ENCODE peak calls at places on chromosomes 6 and 20, in six cellular contexts. One of them, this sample, is unnamed.

GRCh38 chr6:131043902-131044447 is 19.1 kb downstream of the EPB41L2 start:
- DNase-seq in GM12878: no peak
- DNase-seq in lower lobe of right lung: no peak
- DNase-seq in left lung: no peak
- DNase-seq in heart right ventricle: no peak
- DNase-seq in pancreas: no peak
- DNase-seq in this sample: no peak

GRCh38 chr6:89117285-89118108 is at the start of gene SRSF12:
- DNase-seq in heart right ventricle: peak
- DNase-seq in pancreas: peak
- DNase-seq in GM12878: no peak
- DNase-seq in left lung: peak
- DNase-seq in lower lobe of right lung: peak
- DNase-seq in this sample: no peak

GRCh38 chr6:115393821-115394220 is 666.9 kb downstream of the FRK start:
- DNase-seq in lower lobe of right lung: peak
- DNase-seq in pancreas: no peak
- DNase-seq in heart right ventricle: no peak
- DNase-seq in left lung: peak
- DNase-seq in GM12878: no peak
- DNase-seq in this sample: no peak

GRCh38 chr6:83429857-83430605 is 820 bp downstream of the ME1 start:
- DNase-seq in GM12878: no peak
- DNase-seq in left lung: no peak
- DNase-seq in pancreas: peak
- DNase-seq in lower lobe of right lung: peak
- DNase-seq in heart right ventricle: no peak
- DNase-seq in this sample: peak

GRCh38 chr6:56490994-56491393 is 151.7 kb downstream of the DST start:
- DNase-seq in heart right ventricle: no peak
- DNase-seq in GM12878: no peak
- DNase-seq in left lung: no peak
- DNase-seq in lower lobe of right lung: no peak
- DNase-seq in pancreas: no peak
- DNase-seq in this sample: no peak

GRCh38 chr6:125377621-125378020 is 75.9 kb upstream of the HDDC2 start:
- DNase-seq in left lung: no peak
- DNase-seq in pancreas: no peak
- DNase-seq in lower lobe of right lung: no peak
- DNase-seq in GM12878: no peak
- DNase-seq in heart right ventricle: no peak
- DNase-seq in this sample: no peak

GRCh38 chr6:3157151-3157933 is at the start of gene TUBB2A:
- DNase-seq in left lung: peak
- DNase-seq in GM12878: no peak
- DNase-seq in heart right ventricle: peak
- DNase-seq in lower lobe of right lung: peak
- DNase-seq in pancreas: peak
- DNase-seq in this sample: peak

GRCh38 chr6:154984146-154984545 is 11.0 kb upstream of the TIAM2 start:
- DNase-seq in pancreas: no peak
- DNase-seq in lower lobe of right lung: no peak
- DNase-seq in heart right ventricle: no peak
- DNase-seq in GM12878: no peak
- DNase-seq in left lung: no peak
- DNase-seq in this sample: no peak

GRCh38 chr6:98831057-98832031 is 3.0 kb upstream of the POU3F2 start:
- DNase-seq in left lung: peak
- DNase-seq in pancreas: no peak
- DNase-seq in GM12878: no peak
- DNase-seq in heart right ventricle: no peak
- DNase-seq in lower lobe of right lung: no peak
- DNase-seq in this sample: no peak

GRCh38 chr6:46998436-46999017 is 43.6 kb downstream of the ADGRF1 start:
- DNase-seq in heart right ventricle: no peak
- DNase-seq in lower lobe of right lung: no peak
- DNase-seq in GM12878: no peak
- DNase-seq in left lung: no peak
- DNase-seq in pancreas: no peak
- DNase-seq in this sample: no peak

GRCh38 chr6:3653528-3654070 is 97.9 kb downstream of the PXDC1 start:
- DNase-seq in GM12878: no peak
- DNase-seq in left lung: no peak
- DNase-seq in pancreas: no peak
- DNase-seq in lower lobe of right lung: no peak
- DNase-seq in heart right ventricle: no peak
- DNase-seq in this sample: no peak

GRCh38 chr6:2793491-2794151 is 28.4 kb downstream of the WRNIP1 start:
- DNase-seq in left lung: peak
- DNase-seq in GM12878: no peak
- DNase-seq in lower lobe of right lung: peak
- DNase-seq in heart right ventricle: no peak
- DNase-seq in pancreas: no peak
- DNase-seq in this sample: no peak

GRCh38 chr6:105374010-105374420 is 28.9 kb downstream of the PREP start:
- DNase-seq in lower lobe of right lung: peak
- DNase-seq in left lung: no peak
- DNase-seq in GM12878: no peak
- DNase-seq in pancreas: no peak
- DNase-seq in heart right ventricle: no peak
- DNase-seq in this sample: no peak

GRCh38 chr6:12393100-12393499 is 102.9 kb downstream of the EDN1 start:
- DNase-seq in left lung: no peak
- DNase-seq in lower lobe of right lung: no peak
- DNase-seq in heart right ventricle: no peak
- DNase-seq in GM12878: no peak
- DNase-seq in pancreas: no peak
- DNase-seq in this sample: no peak

GRCh38 chr6:44800171-44800671 is 412.7 kb downstream of the CDC5L start:
- DNase-seq in lower lobe of right lung: no peak
- DNase-seq in pancreas: peak
- DNase-seq in GM12878: no peak
- DNase-seq in heart right ventricle: no peak
- DNase-seq in left lung: no peak
- DNase-seq in this sample: no peak

GRCh38 chr6:15088904-15089568 is 156.8 kb upstream of the JARID2 start:
- DNase-seq in GM12878: no peak
- DNase-seq in lower lobe of right lung: no peak
- DNase-seq in pancreas: no peak
- DNase-seq in left lung: no peak
- DNase-seq in heart right ventricle: no peak
- DNase-seq in this sample: no peak

GRCh38 chr6:123529843-123530242 is 106.9 kb downstream of the TRDN start:
- DNase-seq in lower lobe of right lung: no peak
- DNase-seq in GM12878: no peak
- DNase-seq in pancreas: no peak
- DNase-seq in left lung: no peak
- DNase-seq in heart right ventricle: no peak
- DNase-seq in this sample: no peak

GRCh38 chr6:8905647-8906231 is 470.4 kb upstream of the SLC35B3 start:
- DNase-seq in pancreas: peak
- DNase-seq in heart right ventricle: no peak
- DNase-seq in GM12878: no peak
- DNase-seq in lower lobe of right lung: no peak
- DNase-seq in left lung: no peak
- DNase-seq in this sample: no peak

GRCh38 chr6:135054238-135054574 is 416 bp downstream of the HBS1L start:
- DNase-seq in heart right ventricle: no peak
- DNase-seq in lower lobe of right lung: no peak
- DNase-seq in left lung: no peak
- DNase-seq in pancreas: no peak
- DNase-seq in GM12878: no peak
- DNase-seq in this sample: no peak
- H3K27ac ChIP-seq in heart right ventricle: peak
- H3K27ac ChIP-seq in lower lobe of right lung: peak
- H3K27ac ChIP-seq in left lung: peak
- H3K27ac ChIP-seq in pancreas: peak
- H3K27ac ChIP-seq in GM12878: peak
- H3K27ac ChIP-seq in this sample: peak

DNA sequence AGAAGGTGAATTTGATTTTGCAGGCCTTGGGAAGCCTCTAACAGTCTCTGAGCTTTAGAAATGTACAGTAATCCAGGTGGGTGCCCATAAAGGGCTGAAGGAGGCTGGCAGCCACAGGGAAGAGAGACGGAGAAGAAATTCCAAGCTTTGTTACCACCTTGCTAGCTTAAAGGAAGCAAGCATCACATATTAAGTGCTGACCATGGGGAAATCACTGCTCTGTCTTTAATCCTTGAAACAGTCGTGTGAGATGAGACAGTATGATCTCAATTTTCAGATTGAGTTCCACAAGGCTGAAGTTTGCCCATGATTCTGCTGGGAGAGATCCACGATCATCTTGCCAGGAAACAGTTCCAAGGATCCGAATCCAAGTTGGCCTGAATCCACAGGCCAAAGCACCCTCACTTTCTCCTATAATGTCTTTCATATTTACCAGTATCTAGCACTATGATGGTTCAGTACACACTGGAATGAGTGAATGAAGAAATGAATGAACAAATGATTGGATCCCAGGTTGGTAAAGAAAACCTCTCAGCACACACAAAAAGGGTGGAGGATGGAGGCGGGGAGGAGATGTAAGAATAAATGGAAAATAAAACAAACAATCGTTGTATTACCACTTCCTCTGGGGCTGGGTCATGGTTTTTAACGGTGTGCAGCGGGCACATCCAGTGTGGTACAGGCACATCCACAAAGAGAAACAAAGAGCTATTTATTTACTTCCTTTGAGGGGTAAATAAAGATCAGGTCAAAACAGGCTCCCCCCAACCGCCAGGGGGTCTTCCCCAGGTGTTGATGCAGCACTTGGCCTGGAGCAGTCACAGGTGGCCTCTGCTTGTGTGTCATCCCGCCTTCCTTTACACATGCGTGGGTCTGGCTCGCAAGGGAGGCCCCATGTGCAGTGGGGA is 28.2 kb upstream of the TAF8 start:
- DNase-seq in GM12878: no peak
- DNase-seq in lower lobe of right lung: no peak
- DNase-seq in pancreas: no peak
- DNase-seq in heart right ventricle: no peak
- DNase-seq in left lung: no peak
- DNase-seq in this sample: no peak
- TF ChIP-seq CTCF in GM12878: no peak
- TF ChIP-seq CTCF in lower lobe of right lung: no peak
- TF ChIP-seq CTCF in pancreas: no peak
- TF ChIP-seq CTCF in heart right ventricle: no peak
- TF ChIP-seq CTCF in left lung: no peak
- TF ChIP-seq CTCF in this sample: no peak

DNA sequence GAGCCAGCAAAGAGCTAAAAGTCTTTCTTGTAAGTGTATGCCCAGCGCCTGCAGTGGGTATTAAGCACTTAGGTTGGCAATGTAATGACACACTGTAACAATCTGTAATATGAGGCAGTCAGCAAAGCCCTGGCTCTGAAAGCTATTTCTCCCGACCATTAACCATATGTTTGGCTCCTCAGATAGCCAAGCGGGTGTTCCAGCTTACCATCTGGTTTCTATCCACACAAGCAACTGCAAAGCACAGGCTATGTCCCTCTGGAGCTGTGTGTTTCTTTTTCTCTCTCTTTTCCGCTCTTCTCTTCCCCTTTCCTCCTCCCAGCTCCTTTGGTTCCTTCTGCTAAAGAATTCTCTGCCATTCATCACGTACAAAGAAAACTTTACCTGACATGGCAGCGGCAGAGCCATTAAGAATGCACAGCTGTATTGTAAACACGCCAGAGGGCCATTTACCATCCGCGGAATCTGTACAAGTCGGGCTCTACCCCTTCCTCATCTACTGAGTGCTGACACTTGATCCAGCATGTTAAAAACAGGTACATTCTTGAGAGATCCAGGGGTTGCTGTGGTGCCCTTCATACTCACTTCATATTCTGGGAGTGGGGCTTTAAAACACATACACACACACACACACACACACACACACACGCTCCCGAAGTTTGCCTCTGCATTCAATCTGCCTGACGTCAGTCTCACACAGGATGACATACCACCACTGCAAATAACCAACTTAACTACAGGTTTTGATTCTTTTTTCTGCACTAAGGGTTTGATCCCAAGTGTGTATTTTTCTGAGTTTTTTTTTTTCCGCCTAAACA is 77.3 kb downstream of the BACH2 start:
- DNase-seq in lower lobe of right lung: no peak
- DNase-seq in pancreas: peak
- DNase-seq in left lung: no peak
- DNase-seq in GM12878: no peak
- DNase-seq in heart right ventricle: peak
- DNase-seq in this sample: no peak
- H3K4me3 ChIP-seq in lower lobe of right lung: no peak
- H3K4me3 ChIP-seq in pancreas: no peak
- H3K4me3 ChIP-seq in left lung: no peak
- H3K4me3 ChIP-seq in GM12878: no peak
- H3K4me3 ChIP-seq in heart right ventricle: peak
- H3K4me3 ChIP-seq in this sample: peak

GRCh38 chr20:54122681-54123586 is 50.9 kb downstream of the CYP24A1 start:
- DNase-seq in lower lobe of right lung: no peak
- DNase-seq in GM12878: no peak
- DNase-seq in heart right ventricle: no peak
- DNase-seq in left lung: no peak
- DNase-seq in pancreas: no peak
- DNase-seq in this sample: no peak

GRCh38 chr20:54123587-54124180 is 50.1 kb downstream of the CYP24A1 start:
- DNase-seq in left lung: peak
- DNase-seq in GM12878: no peak
- DNase-seq in heart right ventricle: no peak
- DNase-seq in pancreas: peak
- DNase-seq in lower lobe of right lung: peak
- DNase-seq in this sample: no peak

GRCh38 chr20:54118220-54119001 is 48.0 kb upstream of the BCAS1 start:
- DNase-seq in heart right ventricle: no peak
- DNase-seq in pancreas: no peak
- DNase-seq in left lung: no peak
- DNase-seq in lower lobe of right lung: no peak
- DNase-seq in GM12878: no peak
- DNase-seq in this sample: no peak

GRCh38 chr20:54119744-54120143 is 49.4 kb upstream of the BCAS1 start:
- DNase-seq in GM12878: no peak
- DNase-seq in pancreas: no peak
- DNase-seq in left lung: no peak
- DNase-seq in lower lobe of right lung: no peak
- DNase-seq in heart right ventricle: no peak
- DNase-seq in this sample: no peak

GRCh38 chr20:54122189-54122588 is 51.6 kb downstream of the CYP24A1 start:
- DNase-seq in left lung: no peak
- DNase-seq in lower lobe of right lung: no peak
- DNase-seq in GM12878: no peak
- DNase-seq in heart right ventricle: no peak
- DNase-seq in pancreas: no peak
- DNase-seq in this sample: no peak
- H3K27ac ChIP-seq in left lung: peak
- H3K27ac ChIP-seq in lower lobe of right lung: no peak
- H3K27ac ChIP-seq in GM12878: no peak
- H3K27ac ChIP-seq in heart right ventricle: no peak
- H3K27ac ChIP-seq in pancreas: no peak
- H3K27ac ChIP-seq in this sample: no peak